ENCODE peak calls at places on chromosomes 3 and 15, in five cellular contexts. E is GM12878, R is mesendoderm, Q is fibroblast of lung, O is astrocyte. A is an unnamed sample.
A peak's percentile ranks its signal among the peaks of the same experiment; 100 is the strongest.

GRCh38 chr3:133754973-133755828 is 9.0 kb downstream of the TF start:
- DNase-seq in E (no peak), R (no peak), Q (no peak), O (no peak), A (no peak)

GRCh38 chr3:126136428-126137220 is 43.8 kb downstream of the ALDH1L1 start:
- DNase-seq in E (no peak), R (no peak), Q (no peak), O (no peak), A (no peak)

GRCh38 chr3:159895430-159895829 is 93.2 kb upstream of the IL12A start:
- DNase-seq in E (no peak), R (no peak), Q (no peak), O (no peak), A (no peak)

GRCh38 chr3:50671331-50671730 is 3.4 kb upstream of the DOCK3 start:
- DNase-seq in E (no peak), R (no peak), Q (peak; percentile 58), O (peak; percentile 84), A (peak; percentile 43)

GRCh38 chr3:45640091-45640507 is 45.5 kb downstream of the LIMD1 start:
- DNase-seq in E (no peak), R (no peak), Q (no peak), O (no peak), A (peak; percentile 28)

GRCh38 chr3:115280531-115280930 is 133.4 kb upstream of the ZBTB20 start:
- DNase-seq in E (no peak), R (no peak), Q (no peak), O (no peak), A (no peak)

GRCh38 chr15:70453238-70453637 is 310.1 kb downstream of the UACA start:
- DNase-seq in E (no peak), R (no peak), Q (no peak), O (no peak), A (no peak)

GRCh38 chr15:50676799-50677483 is 9.7 kb downstream of the TRPM7 start:
- DNase-seq in E (no peak), R (peak; percentile 74), Q (peak; percentile 9), O (peak; percentile 54), A (no peak)

GRCh38 chr3:116019254-116019763 is 396.0 kb downstream of the GAP43 start:
- DNase-seq in E (no peak), R (no peak), Q (no peak), O (no peak), A (no peak)

GRCh38 chr3:153379516-153379915 is 217.5 kb downstream of the RAP2B start:
- DNase-seq in E (no peak), R (no peak), Q (no peak), O (peak; percentile 47), A (no peak)

GRCh38 chr15:53658827-53659226 is 100.6 kb downstream of the WDR72 start:
- DNase-seq in E (no peak), R (no peak), Q (peak; percentile 6), O (peak; percentile 0), A (no peak)

GRCh38 chr3:14847613-14848541 is 29.1 kb downstream of the FGD5 start:
- DNase-seq in E (no peak), R (peak; percentile 95), Q (no peak), O (no peak), A (peak; percentile 43)

GRCh38 chr3:39067286-39067685 is 15.5 kb downstream of the WDR48 start:
- DNase-seq in E (no peak), R (no peak), Q (no peak), O (peak; percentile 25), A (no peak)

GRCh38 chr15:44550256-44550655 is 13.3 kb downstream of the EIF3J start:
- DNase-seq in E (no peak), R (no peak), Q (peak; percentile 62), O (peak; percentile 42), A (peak; percentile 58)

GRCh38 chr3:118466795-118467330 is 567.8 kb downstream of the IGSF11 start:
- DNase-seq in E (no peak), R (no peak), Q (no peak), O (no peak), A (no peak)

GRCh38 chr3:112293368-112294321 is at the start of gene SLC9C1:
- DNase-seq in E (peak; percentile 85), R (peak; percentile 83), Q (peak; percentile 85), O (peak; percentile 56), A (peak; percentile 86)

GRCh38 chr15:85541744-85542143 is 161.3 kb downstream of the AKAP13 start:
- DNase-seq in E (no peak), R (peak; percentile 37), Q (no peak), O (no peak), A (no peak)

GRCh38 chr15:40845511-40846284 is 1.9 kb downstream of the SPINT1 start:
- DNase-seq in E (no peak), R (peak; percentile 89), Q (no peak), O (no peak), A (no peak)

GRCh38 chr3:69330891-69331400 is 54.9 kb downstream of the FRMD4B start:
- DNase-seq in E (no peak), R (peak; percentile 8), Q (no peak), O (no peak), A (peak; percentile 84)

GRCh38 chr3:113847664-113848461 is 9.3 kb downstream of the GRAMD1C start:
- DNase-seq in E (no peak), R (no peak), Q (no peak), O (no peak), A (no peak)

GRCh38 chr3:111333642-111334041 is 208.4 kb upstream of the CD96 start:
- DNase-seq in E (no peak), R (peak; percentile 34), Q (peak; percentile 35), O (peak; percentile 33), A (no peak)

GRCh38 chr3:37863949-37864822 is 2.5 kb downstream of the CTDSPL start:
- DNase-seq in E (no peak), R (peak; percentile 56), Q (no peak), O (no peak), A (no peak)

GRCh38 chr3:172716476-172716875 is 5.6 kb upstream of the NCEH1 start:
- DNase-seq in E (no peak), R (no peak), Q (no peak), O (no peak), A (no peak)

GRCh38 chr3:118501152-118501551 is 533.5 kb downstream of the IGSF11 start:
- DNase-seq in E (no peak), R (peak; percentile 82), Q (peak; percentile 54), O (peak; percentile 2), A (peak; percentile 18)

GRCh38 chr15:49423021-49423420 is at the start of gene FGF7:
- DNase-seq in E (no peak), R (peak; percentile 30), Q (peak; percentile 93), O (peak; percentile 65), A (no peak)

GRCh38 chr3:41162981-41163380 is 36.3 kb upstream of the CTNNB1 start:
- DNase-seq in E (no peak), R (no peak), Q (no peak), O (no peak), A (no peak)

GRCh38 chr15:73901126-73901810 is 25.0 kb upstream of the LOXL1 start:
- DNase-seq in E (no peak), R (no peak), Q (no peak), O (no peak), A (no peak)

GRCh38 chr3:11434017-11434526 is 161.9 kb downstream of the ATG7 start:
- DNase-seq in E (no peak), R (no peak), Q (peak; percentile 78), O (peak; percentile 24), A (peak; percentile 34)

GRCh38 chr3:44584646-44585501 is at the start of gene ZNF660:
- DNase-seq in E (no peak), R (peak; percentile 97), Q (peak; percentile 83), O (peak; percentile 70), A (peak; percentile 55)

GRCh38 chr3:184018424-184018973 is 815 bp upstream of the ABCC5 start:
- DNase-seq in E (no peak), R (no peak), Q (no peak), O (no peak), A (no peak)

GRCh38 chr3:184016820-184017671 is 638 bp downstream of the ABCC5 start:
- DNase-seq in E (no peak), R (peak; percentile 69), Q (peak; percentile 47), O (no peak), A (peak; percentile 56)

GRCh38 chr3:184016169-184016570 is 1.5 kb downstream of the ABCC5 start:
- DNase-seq in E (no peak), R (no peak), Q (no peak), O (no peak), A (no peak)

GRCh38 chr3:184017672-184018423 is at the start of gene ABCC5:
- DNase-seq in E (peak; percentile 67), R (peak; percentile 97), Q (peak; percentile 92), O (peak; percentile 81), A (peak; percentile 93)

GRCh38 chr3:184015381-184016019 is 2.2 kb downstream of the ABCC5 start:
- DNase-seq in E (no peak), R (no peak), Q (peak; percentile 40), O (no peak), A (no peak)
- H3K9ac ChIP-seq in E (no peak overlapping the region), R (no peak overlapping the region), Q (no peak overlapping the region), O (no peak overlapping the region), A (no peak overlapping the region)

GRCh38 chr15:24772256-24772655 is 96.7 kb downstream of the NPAP1 start:
- DNase-seq in E (no peak), R (peak; percentile 72), Q (no peak), O (no peak), A (no peak)
- H3K9ac ChIP-seq in E (no peak overlapping the region), R (peak overlapping the region; percentile 48), Q (no peak overlapping the region), O (no peak overlapping the region), A (no peak overlapping the region)

DNA sequence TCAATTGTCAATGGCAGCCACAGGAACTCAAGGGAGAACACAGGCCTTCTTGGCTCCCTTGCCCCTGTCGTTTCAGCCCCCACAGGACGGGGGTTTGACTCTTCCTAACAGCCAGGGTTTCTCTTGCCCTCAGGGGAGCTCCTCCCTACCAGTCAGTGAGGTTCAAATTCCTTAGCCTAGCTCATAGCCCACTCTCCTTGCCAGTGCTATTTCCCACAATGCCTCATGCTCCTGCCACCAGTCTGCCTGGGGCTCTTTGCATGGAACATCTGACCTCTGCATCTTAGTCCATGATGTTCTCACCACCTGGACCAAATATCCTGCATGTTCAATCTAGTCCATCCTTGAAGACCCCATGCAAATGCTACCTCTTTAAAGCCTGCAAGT is 78.1 kb downstream of the MYO1E start:
- DNase-seq in E (no peak), R (peak; percentile 45), Q (no peak), O (no peak), A (no peak)
- H3K9ac ChIP-seq in E (no peak overlapping the region), R (no peak overlapping the region), Q (no peak overlapping the region), O (peak overlapping the region; percentile 86), A (peak overlapping the region; percentile 44)

GRCh38 chr15:51904931-51905330 is 66.6 kb downstream of the LEO1 start:
- DNase-seq in E (no peak), R (no peak), Q (no peak), O (no peak), A (no peak)

GRCh38 chr15:51912528-51912927 is 59.0 kb downstream of the LEO1 start:
- DNase-seq in E (no peak), R (no peak), Q (no peak), O (no peak), A (no peak)

GRCh38 chr15:51907136-51907862 is 64.3 kb downstream of the LEO1 start:
- DNase-seq in E (no peak), R (peak; percentile 65), Q (peak; percentile 55), O (peak; percentile 25), A (no peak)

GRCh38 chr15:51908312-51908711 is 63.3 kb downstream of the LEO1 start:
- DNase-seq in E (no peak), R (no peak), Q (peak; percentile 51), O (peak; percentile 26), A (peak; percentile 44)

DNA sequence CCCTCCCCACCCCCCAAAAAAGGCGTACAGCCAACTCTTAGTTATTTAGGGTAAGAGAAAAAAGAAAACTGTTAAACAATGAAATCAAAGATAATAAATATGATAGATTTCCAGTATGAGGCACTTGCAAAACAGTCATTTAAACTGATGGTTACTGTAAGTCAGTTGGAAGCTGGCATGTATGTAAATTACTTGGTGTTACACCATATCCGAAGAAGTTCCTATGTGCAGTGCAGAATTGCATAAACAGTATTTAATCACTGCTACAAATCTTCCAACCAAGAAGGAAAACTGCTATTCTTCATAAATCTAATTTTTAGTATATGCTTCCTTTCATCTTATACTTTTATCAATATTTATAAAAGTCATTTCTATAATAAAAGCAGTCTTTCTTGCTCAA is 62.0 kb downstream of the LEO1 start:
- DNase-seq in E (no peak), R (no peak), Q (peak; percentile 51), O (no peak), A (no peak)
- H3K9ac ChIP-seq in E (no peak overlapping the region), R (no peak overlapping the region), Q (no peak overlapping the region), O (no peak overlapping the region), A (no peak overlapping the region)